ENCODE peak calls at places on chromosomes 3 and 15, in four cellular contexts. One of them, this sample, is unnamed.

GRCh38 chr15:61712124-61712759 is 348.0 kb downstream of the VPS13C start:
- DNase-seq in HCT116: no peak
- DNase-seq in HepG2: no peak
- DNase-seq in K562: no peak
- DNase-seq in this sample: no peak

GRCh38 chr15:62802612-62803011 is 239.9 kb upstream of the TPM1 start:
- DNase-seq in HCT116: no peak
- DNase-seq in HepG2: no peak
- DNase-seq in K562: no peak
- DNase-seq in this sample: no peak

GRCh38 chr3:71092665-71093064 is 490.9 kb downstream of the FOXP1 start:
- DNase-seq in HCT116: no peak
- DNase-seq in HepG2: no peak
- DNase-seq in K562: no peak
- DNase-seq in this sample: no peak

GRCh38 chr3:152100491-152101086 is 168.1 kb upstream of the MBNL1 start:
- DNase-seq in HCT116: no peak
- DNase-seq in HepG2: no peak
- DNase-seq in K562: no peak
- DNase-seq in this sample: no peak

GRCh38 chr3:4726549-4726948 is 233.4 kb downstream of the ITPR1 start:
- DNase-seq in HCT116: no peak
- DNase-seq in HepG2: no peak
- DNase-seq in K562: no peak
- DNase-seq in this sample: no peak

GRCh38 chr15:87762110-87762509 is 494.4 kb downstream of the NTRK3 start:
- DNase-seq in HCT116: no peak
- DNase-seq in HepG2: no peak
- DNase-seq in K562: no peak
- DNase-seq in this sample: no peak

GRCh38 chr3:58353722-58354553 is 21.2 kb downstream of the PXK start:
- DNase-seq in HCT116: no peak
- DNase-seq in HepG2: no peak
- DNase-seq in K562: no peak
- DNase-seq in this sample: no peak

GRCh38 chr15:50280271-50280670 is 14.7 kb upstream of the HDC start:
- DNase-seq in HCT116: no peak
- DNase-seq in HepG2: no peak
- DNase-seq in K562: no peak
- DNase-seq in this sample: no peak

GRCh38 chr3:66376568-66376967 is 124.3 kb downstream of the LRIG1 start:
- DNase-seq in HCT116: peak
- DNase-seq in HepG2: peak
- DNase-seq in K562: no peak
- DNase-seq in this sample: no peak

GRCh38 chr3:156643729-156644389 is 30.5 kb upstream of the TIPARP start:
- DNase-seq in HCT116: no peak
- DNase-seq in HepG2: no peak
- DNase-seq in K562: peak
- DNase-seq in this sample: no peak

GRCh38 chr15:85609492-85609891 is 185.2 kb downstream of the KLHL25 start:
- DNase-seq in HCT116: no peak
- DNase-seq in HepG2: no peak
- DNase-seq in K562: no peak
- DNase-seq in this sample: no peak

GRCh38 chr3:127894461-127894860 is 20.6 kb upstream of the KBTBD12 start:
- DNase-seq in HCT116: no peak
- DNase-seq in HepG2: no peak
- DNase-seq in K562: no peak
- DNase-seq in this sample: no peak

GRCh38 chr15:68553994-68554715 is 24.6 kb upstream of the CORO2B start:
- DNase-seq in HCT116: peak
- DNase-seq in HepG2: peak
- DNase-seq in K562: peak
- DNase-seq in this sample: peak

GRCh38 chr3:118948146-118948545 is 86.5 kb downstream of the IGSF11 start:
- DNase-seq in HCT116: no peak
- DNase-seq in HepG2: no peak
- DNase-seq in K562: no peak
- DNase-seq in this sample: no peak

GRCh38 chr15:50262533-50262932 is 3.0 kb downstream of the HDC start:
- DNase-seq in HCT116: no peak
- DNase-seq in HepG2: no peak
- DNase-seq in K562: no peak
- DNase-seq in this sample: no peak

GRCh38 chr15:74833376-74834107 is 7.1 kb downstream of the CPLX3 start:
- DNase-seq in HCT116: no peak
- DNase-seq in HepG2: no peak
- DNase-seq in K562: no peak
- DNase-seq in this sample: no peak

GRCh38 chr3:179526989-179527391 is 35.7 kb upstream of the ACTL6A start:
- DNase-seq in HCT116: no peak
- DNase-seq in HepG2: no peak
- DNase-seq in K562: no peak
- DNase-seq in this sample: no peak

GRCh38 chr15:66743703-66744536 is 41.9 kb downstream of the SMAD6 start:
- DNase-seq in HCT116: no peak
- DNase-seq in HepG2: no peak
- DNase-seq in K562: no peak
- DNase-seq in this sample: no peak

GRCh38 chr3:125042725-125043406 is 12.9 kb downstream of the HEG1 start:
- DNase-seq in HCT116: no peak
- DNase-seq in HepG2: no peak
- DNase-seq in K562: no peak
- DNase-seq in this sample: no peak

GRCh38 chr15:75736256-75736655 is 23.6 kb upstream of the CSPG4 start:
- DNase-seq in HCT116: no peak
- DNase-seq in HepG2: no peak
- DNase-seq in K562: no peak
- DNase-seq in this sample: no peak

GRCh38 chr15:60917469-60918130 is 311.5 kb downstream of the RORA start:
- DNase-seq in HCT116: no peak
- DNase-seq in HepG2: no peak
- DNase-seq in K562: no peak
- DNase-seq in this sample: no peak

GRCh38 chr3:131530843-131531242 is 28.1 kb upstream of the MRPL3 start:
- DNase-seq in HCT116: no peak
- DNase-seq in HepG2: no peak
- DNase-seq in K562: no peak
- DNase-seq in this sample: no peak

GRCh38 chr3:4835616-4836043 is 143.6 kb upstream of the BHLHE40 start:
- DNase-seq in HCT116: no peak
- DNase-seq in HepG2: no peak
- DNase-seq in K562: no peak
- DNase-seq in this sample: no peak

GRCh38 chr3:52062499-52062898 is 6.1 kb upstream of the DUSP7 start:
- DNase-seq in HCT116: peak
- DNase-seq in HepG2: no peak
- DNase-seq in K562: no peak
- DNase-seq in this sample: no peak

GRCh38 chr3:106399208-106399607 is 530.4 kb upstream of the CBLB start:
- DNase-seq in HCT116: no peak
- DNase-seq in HepG2: no peak
- DNase-seq in K562: no peak
- DNase-seq in this sample: no peak

GRCh38 chr3:113948015-113948917 is 453 bp downstream of the ZDHHC23 start:
- DNase-seq in HCT116: no peak
- DNase-seq in HepG2: peak
- DNase-seq in K562: peak
- DNase-seq in this sample: no peak

GRCh38 chr3:184814214-184814613 is 2.2 kb downstream of the VPS8 start:
- DNase-seq in HCT116: no peak
- DNase-seq in HepG2: no peak
- DNase-seq in K562: no peak
- DNase-seq in this sample: no peak

GRCh38 chr3:184812845-184813157 is 835 bp downstream of the VPS8 start:
- DNase-seq in HCT116: no peak
- DNase-seq in HepG2: no peak
- DNase-seq in K562: no peak
- DNase-seq in this sample: no peak

GRCh38 chr3:184816654-184817053 is 4.7 kb downstream of the VPS8 start:
- DNase-seq in HCT116: no peak
- DNase-seq in HepG2: no peak
- DNase-seq in K562: no peak
- DNase-seq in this sample: no peak

GRCh38 chr3:184813357-184813756 is 1.4 kb downstream of the VPS8 start:
- DNase-seq in HCT116: no peak
- DNase-seq in HepG2: no peak
- DNase-seq in K562: no peak
- DNase-seq in this sample: no peak

DNA sequence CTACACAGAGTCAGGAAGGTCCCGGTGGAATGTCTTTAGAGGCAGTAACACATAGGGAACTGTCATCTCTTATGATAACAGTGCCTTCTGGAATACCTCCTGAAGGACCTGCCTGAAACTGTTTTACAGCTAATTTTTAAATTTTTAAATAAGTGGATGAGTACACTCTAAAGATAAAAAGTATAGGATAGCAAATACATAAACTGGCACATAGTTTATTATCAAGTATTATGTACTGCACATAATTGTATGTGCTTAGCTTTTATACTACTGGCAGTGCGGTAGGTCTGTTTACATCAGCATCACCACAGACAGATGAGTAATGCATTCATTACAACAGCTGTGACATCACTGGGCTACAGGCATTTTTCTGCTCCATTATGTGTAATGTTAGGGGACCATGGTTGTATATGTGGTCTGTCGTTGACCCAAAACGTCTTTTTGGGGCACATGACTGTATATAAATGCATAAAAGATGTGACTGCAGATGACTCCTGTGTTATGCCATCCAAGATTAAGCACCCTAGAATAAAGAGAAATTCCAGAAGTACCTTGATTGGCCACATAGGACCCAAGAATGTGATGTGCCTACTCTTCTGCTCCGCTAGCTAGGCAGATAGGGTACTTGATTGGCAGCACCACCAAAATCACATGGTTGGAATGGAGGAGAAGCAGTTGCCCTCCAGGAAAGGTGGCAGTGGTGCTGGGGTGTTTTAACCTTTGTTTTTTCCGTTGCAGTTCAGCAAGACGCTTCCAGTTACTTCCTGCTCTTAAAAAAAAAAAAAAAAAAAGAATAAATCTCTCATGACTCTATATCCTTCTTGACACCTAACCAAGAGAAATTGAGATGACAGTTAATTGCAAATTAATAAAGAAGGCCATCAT is 3.3 kb downstream of the VPS8 start:
- DNase-seq in HCT116: no peak
- DNase-seq in HepG2: no peak
- DNase-seq in K562: no peak
- DNase-seq in this sample: peak
- TF ChIP-seq TCF7L2 in HCT116: no peak
- TF ChIP-seq TCF7L2 in HepG2: no peak
- TF ChIP-seq TCF7L2 in K562: no peak
- TF ChIP-seq TCF7L2 in this sample: no peak

GRCh38 chr15:25178835-25179672 is 224.3 kb downstream of the SNRPN start:
- DNase-seq in HCT116: no peak
- DNase-seq in HepG2: no peak
- DNase-seq in K562: no peak
- DNase-seq in this sample: no peak
- TF ChIP-seq TCF7L2 in HCT116: no peak
- TF ChIP-seq TCF7L2 in HepG2: no peak
- TF ChIP-seq TCF7L2 in K562: no peak
- TF ChIP-seq TCF7L2 in this sample: no peak

GRCh38 chr15:43406808-43407207 is 35.9 kb downstream of the TUBGCP4 start:
- DNase-seq in HCT116: no peak
- DNase-seq in HepG2: no peak
- DNase-seq in K562: no peak
- DNase-seq in this sample: no peak

GRCh38 chr15:43406192-43406591 is 35.3 kb downstream of the TUBGCP4 start:
- DNase-seq in HCT116: no peak
- DNase-seq in HepG2: no peak
- DNase-seq in K562: no peak
- DNase-seq in this sample: no peak

GRCh38 chr15:43404130-43404529 is 33.2 kb downstream of the TUBGCP4 start:
- DNase-seq in HCT116: no peak
- DNase-seq in HepG2: no peak
- DNase-seq in K562: no peak
- DNase-seq in this sample: no peak

GRCh38 chr15:43403616-43404015 is 32.7 kb downstream of the TUBGCP4 start:
- DNase-seq in HCT116: no peak
- DNase-seq in HepG2: no peak
- DNase-seq in K562: no peak
- DNase-seq in this sample: no peak

DNA sequence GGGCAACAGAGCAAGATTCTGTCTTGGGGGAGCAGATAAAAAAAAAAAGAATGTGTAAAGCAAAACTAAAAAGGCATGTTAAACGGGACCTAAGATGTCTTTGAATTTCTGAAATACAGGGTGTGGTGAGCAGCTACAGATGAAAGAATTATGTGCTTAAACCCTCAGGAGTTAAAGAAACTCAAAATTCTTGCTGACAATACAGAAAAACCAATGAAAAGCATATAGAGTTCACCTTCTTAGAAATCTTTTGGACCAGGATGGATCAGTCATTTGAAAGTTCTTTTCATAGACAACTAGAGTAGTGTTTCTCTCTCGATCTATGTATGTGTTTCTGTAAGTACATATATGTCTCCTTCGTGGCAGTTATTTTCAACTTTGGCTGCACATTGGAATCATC is 31.4 kb downstream of the TUBGCP4 start:
- DNase-seq in HCT116: no peak
- DNase-seq in HepG2: no peak
- DNase-seq in K562: no peak
- DNase-seq in this sample: no peak
- TF ChIP-seq TCF7L2 in HCT116: no peak
- TF ChIP-seq TCF7L2 in HepG2: no peak
- TF ChIP-seq TCF7L2 in K562: no peak
- TF ChIP-seq TCF7L2 in this sample: no peak

GRCh38 chr15:43085921-43086320 is 19.9 kb downstream of the UBR1 start:
- DNase-seq in HCT116: no peak
- DNase-seq in HepG2: no peak
- DNase-seq in K562: no peak
- DNase-seq in this sample: no peak
- TF ChIP-seq TCF7L2 in HCT116: no peak
- TF ChIP-seq TCF7L2 in HepG2: no peak
- TF ChIP-seq TCF7L2 in K562: no peak
- TF ChIP-seq TCF7L2 in this sample: no peak